ENCODE peak calls at places on chromosome 6, in four cellular contexts. F is naive thymus-derived CD4-positive, alpha-beta T cell; D is PC-3; R is uterus. S is an unnamed sample.

GRCh38 chr6:151257984-151258445 is 18.2 kb downstream of the AKAP12 start:
- DNase-seq in F (no peak), R (no peak), D (no peak), S (no peak)

GRCh38 chr6:138590796-138591709 is 91.8 kb upstream of the NHSL1 start:
- DNase-seq in D (peak; percentile 77), R (peak; percentile 48), F (peak; percentile 25), S (no peak)

GRCh38 chr6:11705069-11705468 is 73.5 kb downstream of the ADTRP start:
- DNase-seq in R (no peak), D (no peak), F (no peak), S (no peak)

GRCh38 chr6:6725120-6725833 is 136.8 kb downstream of the LY86 start:
- DNase-seq in D (no peak), R (no peak), F (no peak), S (no peak)

GRCh38 chr6:166031275-166031674 is 136.4 kb downstream of the TBXT start:
- DNase-seq in D (no peak), F (no peak), R (no peak), S (no peak)

GRCh38 chr6:108453601-108454157 is 107.0 kb upstream of the FOXO3 start:
- DNase-seq in R (no peak), D (no peak), F (no peak), S (no peak)

GRCh38 chr6:149271348-149272340 is 45.9 kb upstream of the TAB2 start:
- DNase-seq in D (no peak), F (peak; percentile 25), R (no peak), S (no peak)

GRCh38 chr6:31070711-31071197 is 41.6 kb downstream of the C6orf15 start:
- DNase-seq in R (peak; percentile 24), F (no peak), D (peak; percentile 84), S (no peak)

GRCh38 chr6:24838994-24839393 is 40.3 kb upstream of the ARMH2 start:
- DNase-seq in D (no peak), R (no peak), F (peak; percentile 54), S (no peak)

GRCh38 chr6:56169366-56169765 is 78.0 kb downstream of the COL21A1 start:
- DNase-seq in D (peak; percentile 86), R (no peak), F (no peak), S (no peak)

GRCh38 chr6:12403946-12404647 is 113.9 kb downstream of the EDN1 start:
- DNase-seq in R (no peak), D (no peak), F (no peak), S (no peak)

DNA sequence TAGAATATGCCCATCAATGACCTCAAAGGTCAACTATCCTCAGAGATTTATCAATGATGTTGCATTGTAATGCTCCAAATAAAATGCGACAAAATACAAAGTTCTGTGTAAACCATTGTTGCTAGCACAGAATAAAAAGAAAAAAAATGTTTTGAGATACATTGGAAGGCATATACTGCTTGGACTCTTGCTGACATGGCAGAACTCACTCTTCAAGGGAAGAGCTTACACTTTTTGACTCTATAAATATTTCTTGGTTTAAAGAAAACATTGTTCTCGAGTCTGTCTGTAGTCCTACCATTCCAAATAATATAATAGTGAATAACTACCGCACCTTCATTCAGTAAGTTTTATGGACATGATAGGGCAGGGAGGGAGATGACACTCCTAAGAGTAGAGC is 178.7 kb upstream of the RSPO3 start:
- DNase-seq in R (no peak), D (no peak), F (no peak), S (no peak)
- H3K27me3 ChIP-seq in R (no peaks in the 10 kb centered on the region), D (no peaks in the 10 kb centered on the region), F (no peaks in the 10 kb centered on the region), S (no peaks in the 10 kb centered on the region)

GRCh38 chr6:125764105-125764671 is 14.8 kb downstream of the HEY2 start:
- DNase-seq in F (no peak), R (no peak), D (no peak), S (no peak)
- H3K27ac ChIP-seq in F (no peak overlapping the region), R (no peak overlapping the region), D (no peak overlapping the region), S (no peak overlapping the region)

GRCh38 chr6:154404791-154405400 is 48.3 kb upstream of the IPCEF1 start:
- DNase-seq in F (no peak), R (no peak), D (no peak), S (no peak)
- H3K4me3 ChIP-seq in F (no peak overlapping the region), R (no peak overlapping the region), D (no peak overlapping the region), S (no peak overlapping the region)

GRCh38 chr6:110329729-110330436 is 28.3 kb downstream of the METTL24 start:
- DNase-seq in D (peak; percentile 52), R (no peak), F (no peak), S (no peak)

GRCh38 chr6:110331383-110331782 is 26.8 kb downstream of the METTL24 start:
- DNase-seq in R (no peak), D (no peak), F (no peak), S (no peak)

GRCh38 chr6:110329348-110329728 is 28.8 kb downstream of the METTL24 start:
- DNase-seq in D (no peak), F (no peak), R (peak; percentile 61), S (no peak)

GRCh38 chr6:110332281-110332680 is 25.9 kb downstream of the METTL24 start:
- DNase-seq in F (no peak), R (no peak), D (no peak), S (no peak)

DNA sequence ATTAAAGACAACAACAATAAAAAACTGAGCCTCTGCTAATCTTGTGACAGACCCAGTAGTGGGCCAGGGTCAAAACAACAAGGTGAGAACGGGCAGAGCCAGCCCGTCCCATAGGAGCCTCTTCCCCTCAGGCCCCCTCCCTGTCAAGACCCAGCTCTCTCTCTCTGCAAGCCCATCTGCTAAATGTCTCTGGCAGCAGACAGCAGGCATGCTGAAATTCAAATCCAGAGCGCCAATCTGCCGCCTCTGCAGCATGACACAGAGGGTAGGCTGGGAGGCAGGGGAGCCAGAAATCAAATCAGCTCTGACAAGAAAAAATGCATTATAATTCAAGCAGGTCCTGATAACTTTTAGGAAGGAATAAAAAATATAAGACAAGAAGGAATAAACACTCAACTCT is 26.3 kb downstream of the METTL24 start:
- DNase-seq in R (peak; percentile 65), F (no peak), D (no peak), S (no peak)
- H3K27me3 ChIP-seq in R (no peaks in the 10 kb centered on the region), F (no peaks in the 10 kb centered on the region), D (no peaks in the 10 kb centered on the region), S (no peaks in the 10 kb centered on the region)